ENCODE peak calls at places on chromosomes 16 and 17, in nine cellular contexts. I, Z, A, N, G, D, T, E and F are unnamed samples.

GRCh38 chr16:88478115-88478514 is 25.0 kb downstream of the ZFPM1 start:
- DNase-seq in N (no peak), E (no peak), A (no peak), D (peak; percentile 59), I (no peak), T (no peak), G (no peak), Z (no peak), F (no peak)

GRCh38 chr17:50064253-50064991 is 8.5 kb downstream of the ITGA3 start:
- DNase-seq in G (peak; percentile 92), D (no peak), I (no peak), N (peak; percentile 95), Z (peak; percentile 94), A (peak; percentile 86), T (peak; percentile 56), E (no peak), F (peak; percentile 55)

GRCh38 chr16:19113577-19114358 is at the start of gene ITPRIPL2:
- DNase-seq in A (peak; percentile 79), G (peak; percentile 95), I (peak; percentile 58), N (peak; percentile 43), T (peak; percentile 71), D (no peak), Z (peak; percentile 80), E (no peak), F (peak; percentile 55)

GRCh38 chr16:72983728-72984350 is 64.1 kb downstream of the ZFHX3 start:
- DNase-seq in I (no peak), G (no peak), T (no peak), A (no peak), N (no peak), E (no peak), D (no peak), Z (no peak), F (no peak)

GRCh38 chr17:48344241-48344640 is 85.8 kb downstream of the SKAP1 start:
- DNase-seq in A (no peak), Z (no peak), T (no peak), N (no peak), I (no peak), G (no peak), D (no peak), E (no peak), F (no peak)

GRCh38 chr16:64394061-64394460 is 727.8 kb downstream of the CDH11 start:
- DNase-seq in A (no peak), D (no peak), G (no peak), T (no peak), I (no peak), Z (no peak), N (no peak), E (no peak), F (no peak)

GRCh38 chr16:54505479-54506247 is 219.1 kb upstream of the IRX3 start:
- DNase-seq in G (peak; percentile 59), E (no peak), D (no peak), T (no peak), Z (no peak), N (peak; percentile 13), I (no peak), A (no peak), F (no peak)

GRCh38 chr16:27819881-27820610 is 243.5 kb downstream of the GSG1L start:
- DNase-seq in N (no peak), T (no peak), D (no peak), Z (no peak), A (no peak), I (no peak), E (no peak), G (no peak), F (no peak)

GRCh38 chr17:77209330-77209748 is 68.6 kb downstream of the SEC14L1 start:
- DNase-seq in A (no peak), I (peak; percentile 5), G (no peak), Z (no peak), T (no peak), N (no peak), E (no peak), D (no peak), F (no peak)

GRCh38 chr17:41695954-41696720 is 7.5 kb downstream of the EIF1 start:
- DNase-seq in E (peak; percentile 74), I (peak; percentile 64), Z (peak; percentile 49), N (peak; percentile 67), T (peak; percentile 87), A (peak; percentile 53), D (peak; percentile 90), G (peak; percentile 87), F (peak; percentile 71)

GRCh38 chr16:14501331-14502255 is 128.5 kb downstream of the PARN start:
- DNase-seq in I (peak; percentile 63), E (no peak), Z (peak; percentile 97), N (peak; percentile 93), A (peak; percentile 67), G (peak; percentile 95), D (no peak), T (peak; percentile 64), F (peak; percentile 53)

GRCh38 chr16:8430401-8430800 is 159.9 kb downstream of the TMEM114 start:
- DNase-seq in D (no peak), G (no peak), N (no peak), Z (no peak), T (no peak), E (no peak), A (no peak), I (no peak), F (no peak)

GRCh38 chr16:86662195-86662594 is 83.8 kb downstream of the FOXL1 start:
- DNase-seq in Z (peak; percentile 65), N (no peak), I (no peak), A (no peak), T (no peak), D (no peak), G (no peak), E (no peak), F (no peak)

GRCh38 chr17:9907131-9907530 is 2.1 kb upstream of the RCVRN start:
- DNase-seq in I (no peak), E (no peak), T (no peak), G (no peak), D (no peak), A (no peak), Z (no peak), N (no peak), F (no peak)

GRCh38 chr17:330993-331701 is 21.5 kb downstream of the RPH3AL start:
- DNase-seq in I (no peak), N (no peak), D (no peak), A (no peak), Z (no peak), T (no peak), G (no peak), E (no peak), F (no peak)

GRCh38 chr17:41666336-41666680 is 22.4 kb upstream of the EIF1 start:
- DNase-seq in Z (peak; percentile 49), A (no peak), D (peak; percentile 77), G (peak; percentile 46), I (no peak), T (no peak), N (no peak), E (peak; percentile 25), F (no peak)

GRCh38 chr16:46932802-46933201 is 40.7 kb downstream of the DNAJA2 start:
- DNase-seq in N (no peak), I (peak; percentile 54), A (no peak), Z (no peak), E (no peak), T (no peak), D (peak; percentile 83), G (no peak), F (no peak)

DNA sequence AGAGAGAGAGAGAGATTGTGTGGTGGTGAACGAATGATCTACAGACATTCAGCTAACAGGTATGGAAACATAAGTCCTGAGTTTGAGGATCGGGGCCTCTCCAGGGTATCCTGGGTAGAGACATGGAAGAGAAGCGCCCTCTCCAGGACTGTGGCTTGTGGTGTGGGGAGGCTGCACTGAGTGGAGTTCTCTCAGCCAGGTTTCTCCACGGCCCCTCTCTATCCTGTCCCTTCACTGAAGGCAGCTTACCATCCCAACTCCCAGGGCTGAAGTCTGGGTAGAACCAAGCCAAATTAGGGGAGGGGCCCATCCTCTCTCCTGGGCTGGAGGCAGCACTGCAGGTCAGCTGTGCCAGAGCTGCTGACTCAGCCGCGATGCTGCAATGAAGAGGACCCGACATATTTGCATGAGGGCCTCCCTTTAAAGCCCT is 6.2 kb downstream of the C1QL1 start:
- DNase-seq in G (peak; percentile 30), A (no peak), I (peak; percentile 54), E (no peak), Z (no peak), D (no peak), N (no peak), T (no peak), F (no peak)
- TF ChIP-seq CTCF in G (peak; percentile 20), A (no peak), I (no peak), E (no peak), Z (no peak), D (peak; percentile 26), N (no peak), T (no peak), F (no peak)

GRCh38 chr17:14196337-14196997 is 40.2 kb downstream of the CDRT15 start:
- DNase-seq in D (peak; percentile 68), E (no peak), G (no peak), I (no peak), Z (no peak), A (no peak), N (no peak), T (no peak), F (no peak)
- TF ChIP-seq CTCF in D (peak; percentile 65), E (peak; percentile 51), G (peak; percentile 14), I (no peak), Z (peak; percentile 4), A (no peak), N (no peak), T (no peak), F (no peak)

DNA sequence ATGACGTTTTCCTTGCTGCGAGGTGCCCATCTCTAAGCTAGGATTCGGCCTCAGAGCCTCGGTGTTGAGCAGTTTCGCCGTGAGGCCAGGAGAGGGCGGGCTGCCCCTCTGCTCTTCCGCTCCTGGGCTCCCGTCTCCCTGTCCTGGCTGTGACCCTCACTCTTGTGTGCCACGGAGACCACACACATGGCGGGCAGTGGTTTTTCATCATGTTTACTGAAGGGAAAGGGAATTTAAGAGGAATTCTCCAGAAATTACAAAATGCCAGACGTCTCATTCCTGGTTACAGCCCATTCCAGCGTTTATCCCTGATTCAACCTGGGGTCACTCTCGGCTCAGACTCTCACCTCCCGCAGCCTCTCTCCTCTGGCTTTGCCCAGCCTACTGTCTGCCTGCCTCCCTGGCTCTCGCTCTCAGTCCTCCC is 96.8 kb upstream of the ELAC2 start:
- DNase-seq in E (no peak), G (peak; percentile 52), D (peak; percentile 2), I (peak; percentile 69), Z (peak; percentile 74), N (no peak), A (peak; percentile 13), T (peak; percentile 76), F (peak; percentile 65)
- TF ChIP-seq CTCF in E (peak; percentile 18), G (peak; percentile 92), D (peak; percentile 72), I (peak; percentile 70), Z (peak; percentile 76), N (peak; percentile 34), A (peak; percentile 33), T (peak; percentile 91), F (peak; percentile 71)

DNA sequence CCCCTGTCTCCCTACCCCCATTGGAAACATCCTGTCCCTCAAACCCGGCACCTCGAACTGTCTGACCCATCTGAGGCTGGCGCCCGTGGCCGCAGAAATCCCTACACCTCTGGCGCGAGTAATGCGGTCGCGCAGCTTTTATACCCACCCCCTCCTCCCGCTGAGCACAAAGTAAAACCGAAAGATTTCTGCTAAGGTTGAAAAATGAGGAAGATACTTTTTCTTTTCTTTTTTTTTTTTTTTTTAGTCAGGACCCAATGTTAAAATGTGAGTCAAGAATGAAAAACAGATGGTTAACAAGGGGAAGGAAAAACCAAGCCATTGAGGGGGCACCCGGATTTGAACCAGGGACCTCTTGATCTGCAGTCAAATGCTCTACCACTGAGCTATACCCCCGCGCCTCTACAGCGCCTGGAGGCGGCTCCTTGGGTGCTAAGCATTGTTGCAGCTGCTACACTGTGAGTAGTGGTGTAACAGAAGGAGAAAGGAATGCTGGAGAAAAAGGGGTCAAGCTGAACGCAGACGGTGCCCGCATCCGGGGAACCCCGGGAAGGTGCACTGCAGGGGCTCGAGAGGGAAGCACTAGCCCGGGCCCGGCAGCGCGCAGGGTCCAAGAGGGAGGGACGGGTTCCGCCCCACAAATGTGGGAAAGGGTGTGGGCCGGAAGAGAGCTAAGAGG is 751 bp upstream of the LASP1 start:
- DNase-seq in Z (peak; percentile 76), N (peak; percentile 76), I (peak; percentile 95), A (peak; percentile 79), T (peak; percentile 82), E (peak; percentile 84), G (peak; percentile 91), D (peak; percentile 90), F (peak; percentile 85)
- TF ChIP-seq CTCF in Z (peak; percentile 23), N (peak; percentile 40), I (no peak), A (no peak), T (peak; percentile 37), E (no peak), G (peak; percentile 21), D (peak; percentile 84), F (no peak)